ENCODE peak calls at places on chromosomes 16 and 17, in six cellular contexts. One of them, this sample, is unnamed.

GRCh38 chr16:87722590-87723223 is 43.1 kb downstream of the KLHDC4 start:
- DNase-seq in H1: no peak
- DNase-seq in lung: no peak
- DNase-seq in GM23338: no peak
- DNase-seq in stomach: no peak
- DNase-seq in RWPE1: no peak
- DNase-seq in this sample: no peak

GRCh38 chr17:30812218-30813177 is 12.0 kb downstream of the CRLF3 start:
- DNase-seq in H1: no peak
- DNase-seq in lung: no peak
- DNase-seq in GM23338: no peak
- DNase-seq in stomach: no peak
- DNase-seq in RWPE1: peak; percentile 50
- DNase-seq in this sample: peak; percentile 60

GRCh38 chr17:45949755-45950320 is 49.2 kb upstream of the STH start:
- DNase-seq in H1: no peak
- DNase-seq in lung: no peak
- DNase-seq in GM23338: no peak
- DNase-seq in stomach: no peak
- DNase-seq in RWPE1: no peak
- DNase-seq in this sample: no peak

GRCh38 chr17:79425686-79426085 is 185.2 kb downstream of the RBFOX3 start:
- DNase-seq in H1: no peak
- DNase-seq in lung: no peak
- DNase-seq in GM23338: no peak
- DNase-seq in stomach: no peak
- DNase-seq in RWPE1: no peak
- DNase-seq in this sample: no peak

GRCh38 chr16:68074850-68075249 is 10.3 kb upstream of the NFATC3 start:
- DNase-seq in H1: no peak
- DNase-seq in lung: no peak
- DNase-seq in GM23338: no peak
- DNase-seq in stomach: peak; percentile 53
- DNase-seq in RWPE1: no peak
- DNase-seq in this sample: no peak

GRCh38 chr17:64024215-64024654 is 3.8 kb upstream of the ICAM2 start:
- DNase-seq in H1: no peak
- DNase-seq in lung: no peak
- DNase-seq in GM23338: no peak
- DNase-seq in stomach: no peak
- DNase-seq in RWPE1: no peak
- DNase-seq in this sample: no peak

GRCh38 chr17:82231562-82232321 is 2.9 kb downstream of the SLC16A3 start:
- DNase-seq in H1: peak; percentile 85
- DNase-seq in lung: peak; percentile 88
- DNase-seq in GM23338: peak; percentile 84
- DNase-seq in stomach: peak; percentile 75
- DNase-seq in RWPE1: no peak
- DNase-seq in this sample: no peak

GRCh38 chr16:17205279-17206139 is 265.3 kb downstream of the XYLT1 start:
- DNase-seq in H1: peak; percentile 47
- DNase-seq in lung: no peak
- DNase-seq in GM23338: peak; percentile 74
- DNase-seq in stomach: peak; percentile 29
- DNase-seq in RWPE1: no peak
- DNase-seq in this sample: no peak

GRCh38 chr16:29663020-29663828 is at the start of gene SPN:
- DNase-seq in H1: no peak
- DNase-seq in lung: no peak
- DNase-seq in GM23338: peak; percentile 28
- DNase-seq in stomach: no peak
- DNase-seq in RWPE1: no peak
- DNase-seq in this sample: no peak

GRCh38 chr16:71499775-71500364 is 10.7 kb upstream of the ZNF19 start:
- DNase-seq in H1: peak; percentile 60
- DNase-seq in lung: no peak
- DNase-seq in GM23338: peak; percentile 79
- DNase-seq in stomach: no peak
- DNase-seq in RWPE1: peak; percentile 59
- DNase-seq in this sample: no peak

GRCh38 chr17:43068570-43069367 is 43.7 kb downstream of the RND2 start:
- DNase-seq in H1: no peak
- DNase-seq in lung: no peak
- DNase-seq in GM23338: no peak
- DNase-seq in stomach: no peak
- DNase-seq in RWPE1: no peak
- DNase-seq in this sample: no peak

GRCh38 chr16:9248162-9248561 is 156.7 kb downstream of the HAPSTR1 start:
- DNase-seq in H1: no peak
- DNase-seq in lung: no peak
- DNase-seq in GM23338: no peak
- DNase-seq in stomach: no peak
- DNase-seq in RWPE1: no peak
- DNase-seq in this sample: no peak

GRCh38 chr17:73954981-73955380 is 248.5 kb upstream of the RPL38 start:
- DNase-seq in H1: no peak
- DNase-seq in lung: no peak
- DNase-seq in GM23338: no peak
- DNase-seq in stomach: peak; percentile 45
- DNase-seq in RWPE1: no peak
- DNase-seq in this sample: no peak

GRCh38 chr16:29025218-29025617 is 40.4 kb downstream of the LAT start:
- DNase-seq in H1: no peak
- DNase-seq in lung: no peak
- DNase-seq in GM23338: no peak
- DNase-seq in stomach: no peak
- DNase-seq in RWPE1: no peak
- DNase-seq in this sample: no peak

GRCh38 chr16:29316673-29317237 is 89.8 kb downstream of the NPIPB11 start:
- DNase-seq in H1: no peak
- DNase-seq in lung: no peak
- DNase-seq in GM23338: no peak
- DNase-seq in stomach: no peak
- DNase-seq in RWPE1: no peak
- DNase-seq in this sample: no peak

GRCh38 chr17:80133626-80133970 is 13.3 kb downstream of the EIF4A3 start:
- DNase-seq in H1: no peak
- DNase-seq in lung: no peak
- DNase-seq in GM23338: no peak
- DNase-seq in stomach: no peak
- DNase-seq in RWPE1: no peak
- DNase-seq in this sample: peak; percentile 26

GRCh38 chr17:17783825-17784598 is 52.8 kb downstream of the SREBF1 start:
- DNase-seq in H1: no peak
- DNase-seq in lung: peak; percentile 54
- DNase-seq in GM23338: peak; percentile 76
- DNase-seq in stomach: peak; percentile 61
- DNase-seq in RWPE1: no peak
- DNase-seq in this sample: no peak

GRCh38 chr17:42285346-42286050 is 2.8 kb upstream of the STAT5A start:
- DNase-seq in H1: no peak
- DNase-seq in lung: no peak
- DNase-seq in GM23338: no peak
- DNase-seq in stomach: peak; percentile 13
- DNase-seq in RWPE1: no peak
- DNase-seq in this sample: no peak

GRCh38 chr17:74212262-74212912 is 984 bp upstream of the TTYH2 start:
- DNase-seq in H1: peak; percentile 64
- DNase-seq in lung: no peak
- DNase-seq in GM23338: peak; percentile 62
- DNase-seq in stomach: no peak
- DNase-seq in RWPE1: peak; percentile 16
- DNase-seq in this sample: no peak

GRCh38 chr16:16022683-16023064 is 73.3 kb downstream of the ABCC1 start:
- DNase-seq in H1: no peak
- DNase-seq in lung: no peak
- DNase-seq in GM23338: no peak
- DNase-seq in stomach: no peak
- DNase-seq in RWPE1: no peak
- DNase-seq in this sample: no peak

GRCh38 chr17:676060-676745 is 38.4 kb downstream of the VPS53 start:
- DNase-seq in H1: no peak
- DNase-seq in lung: no peak
- DNase-seq in GM23338: no peak
- DNase-seq in stomach: no peak
- DNase-seq in RWPE1: no peak
- DNase-seq in this sample: no peak

GRCh38 chr17:30908717-30909420 is 2.8 kb upstream of the TEFM start:
- DNase-seq in H1: no peak
- DNase-seq in lung: no peak
- DNase-seq in GM23338: no peak
- DNase-seq in stomach: no peak
- DNase-seq in RWPE1: no peak
- DNase-seq in this sample: no peak

GRCh38 chr17:58632324-58633314 is 59.2 kb downstream of the TEX14 start:
- DNase-seq in H1: no peak
- DNase-seq in lung: no peak
- DNase-seq in GM23338: peak; percentile 46
- DNase-seq in stomach: no peak
- DNase-seq in RWPE1: no peak
- DNase-seq in this sample: no peak

GRCh38 chr17:4968916-4969550 is 1.4 kb upstream of the SPAG7 start:
- DNase-seq in H1: no peak
- DNase-seq in lung: no peak
- DNase-seq in GM23338: no peak
- DNase-seq in stomach: no peak
- DNase-seq in RWPE1: peak; percentile 78
- DNase-seq in this sample: peak; percentile 66

GRCh38 chr16:53094013-53094630 is 39.3 kb downstream of the CHD9 start:
- DNase-seq in H1: no peak
- DNase-seq in lung: peak; percentile 75
- DNase-seq in GM23338: no peak
- DNase-seq in stomach: peak; percentile 82
- DNase-seq in RWPE1: no peak
- DNase-seq in this sample: no peak

GRCh38 chr17:61208301-61209098 is 191.1 kb upstream of the TBX2 start:
- DNase-seq in H1: no peak
- DNase-seq in lung: no peak
- DNase-seq in GM23338: no peak
- DNase-seq in stomach: no peak
- DNase-seq in RWPE1: no peak
- DNase-seq in this sample: no peak

GRCh38 chr17:44278006-44278405 is 10.1 kb upstream of the SLC4A1 start:
- DNase-seq in H1: no peak
- DNase-seq in lung: no peak
- DNase-seq in GM23338: no peak
- DNase-seq in stomach: no peak
- DNase-seq in RWPE1: no peak
- DNase-seq in this sample: no peak

GRCh38 chr16:29237971-29238370 is 168.5 kb downstream of the NPIPB11 start:
- DNase-seq in H1: peak; percentile 23
- DNase-seq in lung: no peak
- DNase-seq in GM23338: no peak
- DNase-seq in stomach: no peak
- DNase-seq in RWPE1: no peak
- DNase-seq in this sample: no peak

GRCh38 chr16:9048302-9048700 is 43.1 kb upstream of the HAPSTR1 start:
- DNase-seq in H1: no peak
- DNase-seq in lung: no peak
- DNase-seq in GM23338: no peak
- DNase-seq in stomach: no peak
- DNase-seq in RWPE1: no peak
- DNase-seq in this sample: no peak

GRCh38 chr17:19417611-19418010 is 6.6 kb downstream of the RNF112 start:
- DNase-seq in H1: no peak
- DNase-seq in lung: no peak
- DNase-seq in GM23338: no peak
- DNase-seq in stomach: no peak
- DNase-seq in RWPE1: no peak
- DNase-seq in this sample: no peak
- H3K27ac ChIP-seq in H1: no peak overlapping the region
- H3K27ac ChIP-seq in lung: no peak overlapping the region
- H3K27ac ChIP-seq in GM23338: no peak overlapping the region
- H3K27ac ChIP-seq in stomach: peak overlapping the region; percentile 9
- H3K27ac ChIP-seq in RWPE1: no peak overlapping the region
- H3K27ac ChIP-seq in this sample: no peak overlapping the region

DNA sequence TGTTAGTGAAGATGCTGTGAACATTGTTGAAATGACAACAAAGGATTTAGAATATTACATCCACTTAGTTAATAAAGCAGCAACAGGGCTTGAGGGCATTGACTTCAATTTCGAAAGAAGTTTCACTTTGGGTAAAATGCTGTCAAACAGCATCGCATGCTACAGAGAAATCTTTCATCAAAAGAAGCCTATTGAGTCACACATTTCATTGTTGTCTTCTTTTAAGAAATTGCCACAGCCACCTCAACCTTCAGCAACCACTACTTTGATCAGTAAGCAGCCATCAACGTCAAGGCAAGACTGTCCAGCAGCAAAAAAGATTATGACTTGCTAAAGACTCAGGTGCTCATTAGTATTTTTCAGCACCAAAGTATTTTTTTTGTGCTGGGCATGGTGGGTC is 13.2 kb upstream of the MAP2K6 start:
- DNase-seq in H1: no peak
- DNase-seq in lung: no peak
- DNase-seq in GM23338: no peak
- DNase-seq in stomach: no peak
- DNase-seq in RWPE1: no peak
- DNase-seq in this sample: no peak
- H3K27ac ChIP-seq in H1: no peak overlapping the region
- H3K27ac ChIP-seq in lung: no peak overlapping the region
- H3K27ac ChIP-seq in GM23338: no peak overlapping the region
- H3K27ac ChIP-seq in stomach: no peak overlapping the region
- H3K27ac ChIP-seq in RWPE1: no peak overlapping the region
- H3K27ac ChIP-seq in this sample: no peak overlapping the region

GRCh38 chr16:4538386-4539235 is at the start of gene CDIP1:
- DNase-seq in H1: peak; percentile 97
- DNase-seq in lung: peak; percentile 97
- DNase-seq in GM23338: peak; percentile 99
- DNase-seq in stomach: peak; percentile 99
- DNase-seq in RWPE1: peak; percentile 95
- DNase-seq in this sample: peak; percentile 78

GRCh38 chr16:4537376-4538066 is 1.1 kb downstream of the CDIP1 start:
- DNase-seq in H1: peak; percentile 75
- DNase-seq in lung: no peak
- DNase-seq in GM23338: peak; percentile 80
- DNase-seq in stomach: peak; percentile 33
- DNase-seq in RWPE1: peak; percentile 26
- DNase-seq in this sample: no peak

GRCh38 chr16:4538067-4538385 is 547 bp downstream of the CDIP1 start:
- DNase-seq in H1: no peak
- DNase-seq in lung: no peak
- DNase-seq in GM23338: no peak
- DNase-seq in stomach: no peak
- DNase-seq in RWPE1: peak; percentile 32
- DNase-seq in this sample: no peak

GRCh38 chr16:4536391-4537106 is 2.0 kb downstream of the CDIP1 start:
- DNase-seq in H1: no peak
- DNase-seq in lung: no peak
- DNase-seq in GM23338: no peak
- DNase-seq in stomach: no peak
- DNase-seq in RWPE1: no peak
- DNase-seq in this sample: no peak

GRCh38 chr16:4539716-4540284 is 1.2 kb upstream of the CDIP1 start:
- DNase-seq in H1: no peak
- DNase-seq in lung: no peak
- DNase-seq in GM23338: no peak
- DNase-seq in stomach: no peak
- DNase-seq in RWPE1: no peak
- DNase-seq in this sample: no peak
- H3K27ac ChIP-seq in H1: no peak overlapping the region
- H3K27ac ChIP-seq in lung: no peak overlapping the region
- H3K27ac ChIP-seq in GM23338: no peak overlapping the region
- H3K27ac ChIP-seq in stomach: no peak overlapping the region
- H3K27ac ChIP-seq in RWPE1: no peak overlapping the region
- H3K27ac ChIP-seq in this sample: no peak overlapping the region

GRCh38 chr17:13338421-13338820 is 263.3 kb downstream of the HS3ST3A1 start:
- DNase-seq in H1: no peak
- DNase-seq in lung: no peak
- DNase-seq in GM23338: no peak
- DNase-seq in stomach: no peak
- DNase-seq in RWPE1: no peak
- DNase-seq in this sample: no peak
- H3K27ac ChIP-seq in H1: no peak overlapping the region
- H3K27ac ChIP-seq in lung: no peak overlapping the region
- H3K27ac ChIP-seq in GM23338: no peak overlapping the region
- H3K27ac ChIP-seq in stomach: no peak overlapping the region
- H3K27ac ChIP-seq in RWPE1: no peak overlapping the region
- H3K27ac ChIP-seq in this sample: no peak overlapping the region

This sample was measured in epithelial cell of prostate.